ENCODE peak calls at places on chromosomes 1 and 21, in five cellular contexts. Z is mammary epithelial cell, Y is lower lobe of right lung, U is NT2/D1, Q is cardiac muscle cell. H is an unnamed sample. For H3K36me3, the result is how much of the 10 kb centered on the place peaks cover.

GRCh38 chr21:45224189-45224938 is 63.3 kb downstream of the POFUT2 start:
- DNase-seq in Z (no peak), Y (no peak), U (no peak), Q (no peak), H (peak)

GRCh38 chr1:53616927-53617326 is 122.0 kb downstream of the GLIS1 start:
- DNase-seq in Z (no peak), Y (no peak), U (peak), Q (no peak), H (no peak)

GRCh38 chr1:164709108-164709507 is 150.1 kb downstream of the PBX1 start:
- DNase-seq in Z (no peak), Y (no peak), U (no peak), Q (no peak), H (no peak)

GRCh38 chr1:240190881-240191385 is 99.2 kb downstream of the FMN2 start:
- DNase-seq in Z (peak), Y (no peak), U (peak), Q (peak), H (peak)

GRCh38 chr1:39901486-39902120 is at the start of gene MYCL:
- DNase-seq in Z (peak), Y (peak), U (peak), Q (peak), H (peak)

GRCh38 chr1:35564884-35565741 is 7.5 kb downstream of the NCDN start:
- DNase-seq in Z (no peak), Y (no peak), U (no peak), Q (no peak), H (no peak)

GRCh38 chr1:112337028-112337531 is 58.9 kb upstream of the CTTNBP2NL start:
- DNase-seq in Z (peak), Y (peak), U (no peak), Q (peak), H (peak)

GRCh38 chr1:16145030-16145987 is 10.6 kb downstream of the EPHA2 start:
- DNase-seq in Z (peak), Y (peak), U (no peak), Q (peak), H (peak)

GRCh38 chr1:35883681-35884155 is 709 bp downstream of the AGO1 start:
- DNase-seq in Z (peak), Y (peak), U (no peak), Q (peak), H (no peak)

GRCh38 chr1:151326619-151327222 is 495 bp downstream of the PI4KB start:
- DNase-seq in Z (peak), Y (peak), U (no peak), Q (no peak), H (peak)

GRCh38 chr1:51559064-51559500 is 40.0 kb upstream of the EPS15 start:
- DNase-seq in Z (no peak), Y (no peak), U (no peak), Q (no peak), H (no peak)

GRCh38 chr1:180098242-180098995 is 56.2 kb upstream of the QSOX1 start:
- DNase-seq in Z (peak), Y (no peak), U (no peak), Q (no peak), H (peak)

GRCh38 chr1:169692766-169693460 is 18.5 kb downstream of the SELL start:
- DNase-seq in Z (no peak), Y (no peak), U (no peak), Q (no peak), H (no peak)

GRCh38 chr1:172390620-172391491 is 29.6 kb upstream of the C1orf105 start:
- DNase-seq in Z (no peak), Y (no peak), U (no peak), Q (no peak), H (peak)

GRCh38 chr1:220983877-220984635 is 104.8 kb downstream of the HLX start:
- DNase-seq in Z (no peak), Y (no peak), U (peak), Q (no peak), H (no peak)

GRCh38 chr1:206503591-206504362 is 3.6 kb upstream of the RASSF5 start:
- DNase-seq in Z (peak), Y (peak), U (no peak), Q (no peak), H (peak)

GRCh38 chr1:211775208-211775607 is 55.4 kb downstream of the LPGAT1 start:
- DNase-seq in Z (no peak), Y (no peak), U (no peak), Q (no peak), H (no peak)

GRCh38 chr1:11691302-11691914 is at the start of gene DRAXIN:
- DNase-seq in Z (peak), Y (no peak), U (no peak), Q (peak), H (no peak)

GRCh38 chr1:236394016-236394481 is at the start of gene EDARADD:
- DNase-seq in Z (peak), Y (no peak), U (no peak), Q (no peak), H (peak)

GRCh38 chr1:212606734-212607205 is 1.8 kb upstream of the ATF3 start:
- DNase-seq in Z (peak), Y (peak), U (no peak), Q (no peak), H (no peak)

GRCh38 chr21:37060296-37060695 is 12.6 kb downstream of the PIGP start:
- DNase-seq in Z (peak), Y (no peak), U (peak), Q (peak), H (peak)

GRCh38 chr1:205066221-205066818 is 17.9 kb downstream of the TMEM81 start:
- DNase-seq in Z (no peak), Y (no peak), U (no peak), Q (no peak), H (no peak)

GRCh38 chr1:21447311-21447710 is 7.4 kb downstream of the NBPF3 start:
- DNase-seq in Z (no peak), Y (no peak), U (no peak), Q (no peak), H (no peak)

GRCh38 chr1:30342535-30343141 is 380.7 kb downstream of the MATN1 start:
- DNase-seq in Z (no peak), Y (no peak), U (no peak), Q (peak), H (no peak)

GRCh38 chr1:52904590-52905375 is 16.8 kb downstream of the ECHDC2 start:
- DNase-seq in Z (no peak), Y (no peak), U (peak), Q (peak), H (peak)

GRCh38 chr21:25689226-25689625 is 45.5 kb downstream of the ATP5PF start:
- DNase-seq in Z (no peak), Y (no peak), U (no peak), Q (no peak), H (peak)

GRCh38 chr1:44332505-44332904 is 22.6 kb downstream of the ERI3 start:
- DNase-seq in Z (no peak), Y (no peak), U (no peak), Q (no peak), H (no peak)

GRCh38 chr1:220164517-220164916 is 70.6 kb downstream of the IARS2 start:
- DNase-seq in Z (no peak), Y (no peak), U (no peak), Q (no peak), H (no peak)

GRCh38 chr21:18722193-18722592 is 318.6 kb upstream of the TMPRSS15 start:
- DNase-seq in Z (no peak), Y (no peak), U (no peak), Q (no peak), H (no peak)

GRCh38 chr1:2228684-2229031 is 539 bp downstream of the SKI start:
- DNase-seq in Z (no peak), Y (peak), U (no peak), Q (no peak), H (no peak)

GRCh38 chr1:160400284-160400645 is at the start of gene VANGL2:
- DNase-seq in Z (peak), Y (peak), U (peak), Q (peak), H (peak)

DNA sequence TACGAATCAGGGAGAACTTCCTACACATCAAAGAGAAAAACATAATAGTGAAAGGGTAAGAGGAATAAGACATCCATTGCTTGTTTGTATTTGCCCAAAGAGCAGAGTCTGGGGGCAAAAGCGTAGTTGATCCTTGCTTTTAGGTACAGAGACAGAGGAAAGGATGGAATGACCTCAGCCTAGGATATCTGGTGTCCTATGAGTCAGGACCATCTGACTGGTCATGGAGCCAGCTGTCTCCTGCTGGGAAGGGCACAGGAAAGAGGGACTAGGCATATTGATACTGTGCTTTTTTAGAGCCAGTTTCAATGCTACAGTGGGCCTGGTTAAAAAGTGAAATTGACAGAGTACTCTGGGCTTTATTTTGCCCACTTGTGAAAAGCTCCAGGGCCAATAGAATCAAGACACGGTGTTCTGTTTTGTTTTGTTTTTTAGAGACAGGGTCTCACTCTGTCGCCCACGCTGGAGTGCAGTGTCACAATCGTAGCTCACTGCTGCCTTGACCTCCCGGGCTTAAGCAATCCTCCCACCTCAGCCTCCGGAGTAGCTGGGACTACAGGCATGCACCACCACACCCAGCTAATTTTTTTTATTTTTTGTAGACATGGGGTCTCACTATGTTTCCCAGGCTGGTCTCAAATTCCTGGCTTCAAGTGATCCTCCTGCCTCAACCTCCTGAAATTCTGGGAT is 3.2 kb downstream of the PLEKHO1 start:
- DNase-seq in Z (no peak), Y (peak), U (no peak), Q (no peak), H (peak)
- H3K36me3 ChIP-seq in Z (under half), Y (under half), U (half or more), Q (under half), H (under half)

GRCh38 chr1:202941372-202941771 is 14.3 kb upstream of the KLHL12 start:
- DNase-seq in Z (no peak), Y (no peak), U (no peak), Q (no peak), H (no peak)

GRCh38 chr1:202945483-202945882 is 12.6 kb downstream of the ADIPOR1 start:
- DNase-seq in Z (no peak), Y (no peak), U (no peak), Q (no peak), H (no peak)

GRCh38 chr1:202942431-202942830 is 15.4 kb upstream of the KLHL12 start:
- DNase-seq in Z (no peak), Y (no peak), U (no peak), Q (no peak), H (no peak)

GRCh38 chr1:202940561-202940960 is 13.5 kb upstream of the KLHL12 start:
- DNase-seq in Z (peak), Y (no peak), U (no peak), Q (no peak), H (no peak)

DNA sequence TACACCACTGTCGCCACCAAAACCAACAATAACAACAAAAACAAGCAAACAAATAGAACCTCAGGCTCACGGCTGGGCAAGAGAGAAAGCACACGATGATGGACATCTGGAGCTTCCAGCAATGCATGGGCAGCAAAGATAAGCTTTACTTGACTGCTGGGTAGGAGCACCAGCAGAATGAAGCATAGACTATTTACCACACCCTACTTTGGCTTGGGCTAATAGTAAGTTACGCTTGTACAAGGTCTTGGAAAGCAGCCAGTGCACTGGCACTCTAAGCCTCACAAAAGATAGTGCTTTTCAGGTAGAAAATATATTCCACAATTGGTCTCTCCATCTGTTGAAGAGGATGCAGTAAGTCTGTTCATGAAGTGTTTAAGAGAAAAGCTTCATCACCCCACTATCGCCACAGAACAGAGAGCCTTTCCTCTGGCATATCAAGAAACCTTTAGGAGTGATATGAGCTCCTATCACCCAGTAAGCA is 13.6 kb downstream of the ADIPOR1 start:
- DNase-seq in Z (no peak), Y (no peak), U (no peak), Q (no peak), H (no peak)
- H3K36me3 ChIP-seq in Z (under half), Y (half or more), U (half or more), Q (half or more), H (half or more)

DNA sequence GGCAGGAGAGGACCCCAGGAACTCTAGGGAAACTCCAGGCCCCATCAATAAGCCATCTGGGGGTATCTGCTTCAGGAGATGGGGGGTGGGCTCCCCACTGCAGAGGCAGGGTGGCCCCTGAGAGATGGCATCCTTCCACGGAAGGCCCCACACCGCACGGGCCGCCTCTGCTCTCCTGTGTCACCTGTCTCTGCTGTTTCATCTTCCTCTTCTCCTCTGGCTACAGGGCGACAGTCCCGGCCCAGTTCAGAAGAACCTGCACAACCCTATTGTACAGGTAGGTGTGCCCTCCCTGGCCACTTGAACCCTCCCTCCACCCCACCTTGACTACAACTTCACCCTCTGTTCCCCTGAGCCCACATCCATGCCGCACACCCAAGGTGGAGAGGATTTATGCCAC is 90.2 kb upstream of the TMEM51 start:
- DNase-seq in Z (no peak), Y (no peak), U (no peak), Q (no peak), H (no peak)
- H3K36me3 ChIP-seq in Z (under half), Y (half or more), U (half or more), Q (under half), H (under half)

GRCh38 chr1:40980068-40980452 is 564 bp downstream of the CTPS1 start:
- DNase-seq in Z (no peak), Y (no peak), U (no peak), Q (no peak), H (no peak)

GRCh38 chr1:40977721-40978120 is 1.8 kb upstream of the CTPS1 start:
- DNase-seq in Z (no peak), Y (no peak), U (no peak), Q (peak), H (no peak)

GRCh38 chr1:40979241-40980067 is at the start of gene CTPS1:
- DNase-seq in Z (peak), Y (peak), U (peak), Q (peak), H (peak)

GRCh38 chr1:40980453-40981121 is 1.1 kb downstream of the CTPS1 start:
- DNase-seq in Z (peak), Y (no peak), U (no peak), Q (no peak), H (no peak)

GRCh38 chr1:40978886-40979240 is 633 bp upstream of the CTPS1 start:
- DNase-seq in Z (no peak), Y (no peak), U (no peak), Q (no peak), H (no peak)
- H3K36me3 ChIP-seq in Z (under half), Y (under half), U (under half), Q (under half), H (under half)

GRCh38 chr1:174605198-174605597 is 157.4 kb downstream of the GPR52 start:
- DNase-seq in Z (no peak), Y (no peak), U (no peak), Q (no peak), H (no peak)
- H3K36me3 ChIP-seq in Z (under half), Y (under half), U (under half), Q (under half), H (under half)

DNA sequence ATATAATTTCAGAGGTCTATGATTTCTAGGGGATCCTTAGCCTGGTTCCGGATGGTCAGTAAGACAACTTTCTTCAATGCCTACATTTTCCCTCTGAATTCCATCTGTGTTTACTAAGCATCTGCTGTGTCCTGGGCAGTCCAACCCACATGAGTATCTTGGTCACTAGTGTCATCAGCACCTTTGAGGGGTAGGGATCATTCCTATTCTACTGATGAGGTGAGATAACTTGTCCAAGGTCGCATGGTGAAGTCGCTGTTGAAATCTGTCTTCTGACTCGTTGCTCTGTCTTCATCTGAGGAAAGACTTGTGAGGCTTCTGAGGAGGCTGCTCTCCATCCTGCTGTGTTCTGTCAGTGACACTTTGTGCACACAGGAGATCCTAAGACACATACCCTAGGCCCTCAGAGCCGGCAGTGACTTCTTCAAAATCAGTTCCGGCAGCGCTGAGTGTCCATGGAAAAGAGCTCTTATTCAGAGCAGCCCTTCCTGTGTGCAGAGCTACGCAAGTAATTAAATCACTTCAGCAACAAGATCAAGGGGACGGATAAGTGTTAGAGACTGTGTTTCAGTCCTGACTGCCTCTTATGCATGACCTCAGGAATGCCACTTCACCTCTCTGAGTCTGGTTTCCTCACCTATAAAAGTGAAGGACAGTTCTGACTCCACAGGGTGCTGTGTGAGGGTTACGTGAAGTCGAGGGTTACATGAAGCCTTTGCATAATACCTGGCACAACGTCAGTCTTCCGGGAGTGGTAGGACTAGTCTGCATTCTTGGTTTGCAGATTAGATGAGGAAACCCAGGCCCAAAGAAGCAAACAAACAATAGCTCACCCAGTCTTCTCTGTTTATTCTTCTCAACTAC is 28.4 kb downstream of the AK2 start:
- DNase-seq in Z (peak), Y (peak), U (no peak), Q (peak), H (no peak)
- H3K36me3 ChIP-seq in Z (under half), Y (under half), U (half or more), Q (under half), H (under half)

H was measured in brain microvascular endothelial cell.